ENCODE peak calls at places on chromosomes 12 and 14, in nine cellular contexts. I, V, P, Y, Z, L, A, W and F are unnamed samples.

GRCh38 chr12:100752841-100753240 is 41.7 kb upstream of the ANO4 start:
- DNase-seq in I (no peak), V (no peak), P (no peak), Y (no peak), Z (no peak), L (no peak), A (no peak), W (no peak), F (no peak)

GRCh38 chr12:121610239-121611149 is 15.8 kb upstream of the ORAI1 start:
- DNase-seq in I (no peak), V (no peak), P (peak), Y (no peak), Z (no peak), L (no peak), A (no peak), W (no peak), F (no peak)

GRCh38 chr12:33588082-33588712 is 148.6 kb upstream of the SYT10 start:
- DNase-seq in I (no peak), V (no peak), P (peak), Y (no peak), Z (peak), L (no peak), A (no peak), W (no peak), F (peak)

GRCh38 chr14:82394916-82395315 is 861.3 kb upstream of the SEL1L start:
- DNase-seq in I (no peak), V (no peak), P (no peak), Y (no peak), Z (no peak), L (no peak), A (no peak), W (no peak), F (no peak)

GRCh38 chr14:89141862-89142261 is 275.2 kb downstream of the FOXN3 start:
- DNase-seq in I (no peak), V (no peak), P (no peak), Y (no peak), Z (no peak), L (no peak), A (no peak), W (no peak), F (no peak)

GRCh38 chr12:2489266-2489665 is 305.5 kb upstream of the FKBP4 start:
- DNase-seq in I (no peak), V (no peak), P (no peak), Y (no peak), Z (no peak), L (no peak), A (no peak), W (no peak), F (no peak)

GRCh38 chr12:13365782-13366366 is 169.3 kb downstream of the EMP1 start:
- DNase-seq in I (no peak), V (no peak), P (peak), Y (no peak), Z (no peak), L (no peak), A (no peak), W (no peak), F (no peak)

GRCh38 chr12:7068994-7069346 is 8.5 kb downstream of the C1S start:
- DNase-seq in I (no peak), V (no peak), P (no peak), Y (no peak), Z (no peak), L (no peak), A (no peak), W (no peak), F (peak)

GRCh38 chr14:93231129-93231979 is 24.3 kb downstream of the UBR7 start:
- DNase-seq in I (no peak), V (no peak), P (no peak), Y (no peak), Z (peak), L (no peak), A (no peak), W (no peak), F (no peak)

GRCh38 chr14:59061292-59061691 is 127.2 kb upstream of the DAAM1 start:
- DNase-seq in I (no peak), V (no peak), P (no peak), Y (no peak), Z (no peak), L (no peak), A (no peak), W (no peak), F (no peak)

GRCh38 chr12:121968880-121969279 is 50.5 kb downstream of the CFAP251 start:
- DNase-seq in I (no peak), V (no peak), P (peak), Y (no peak), Z (no peak), L (no peak), A (no peak), W (peak), F (no peak)

GRCh38 chr14:21923820-21924219 is 250.2 kb upstream of the OR4E1 start:
- DNase-seq in I (no peak), V (no peak), P (no peak), Y (no peak), Z (no peak), L (no peak), A (no peak), W (no peak), F (no peak)

GRCh38 chr14:36619853-36620252 is 37.4 kb upstream of the NKX2-8 start:
- DNase-seq in I (no peak), V (no peak), P (no peak), Y (no peak), Z (no peak), L (no peak), A (no peak), W (no peak), F (no peak)

GRCh38 chr12:123671876-123672275 is 963 bp downstream of the TCTN2 start:
- DNase-seq in I (no peak), V (no peak), P (no peak), Y (no peak), Z (no peak), L (no peak), A (no peak), W (no peak), F (no peak)

GRCh38 chr14:96038558-96038919 is 623 bp upstream of the C14orf132 start:
- DNase-seq in I (no peak), V (no peak), P (no peak), Y (no peak), Z (no peak), L (no peak), A (peak), W (no peak), F (no peak)

GRCh38 chr14:75960219-75960618 is 21.6 kb downstream of the TGFB3 start:
- DNase-seq in I (no peak), V (no peak), P (no peak), Y (no peak), Z (no peak), L (no peak), A (no peak), W (no peak), F (no peak)

GRCh38 chr12:18158774-18159557 is 69.0 kb upstream of the RERGL start:
- DNase-seq in I (no peak), V (no peak), P (no peak), Y (no peak), Z (peak), L (no peak), A (no peak), W (no peak), F (peak)

GRCh38 chr14:23787436-23787835 is 151.3 kb downstream of the DHRS2 start:
- DNase-seq in I (no peak), V (no peak), P (no peak), Y (no peak), Z (no peak), L (no peak), A (no peak), W (no peak), F (no peak)

GRCh38 chr12:48189331-48190125 is 6.1 kb downstream of the CCDC184 start:
- DNase-seq in I (no peak), V (peak), P (no peak), Y (peak), Z (peak), L (no peak), A (peak), W (peak), F (peak)

GRCh38 chr12:55850893-55851292 is 8.2 kb upstream of the MMP19 start:
- DNase-seq in I (no peak), V (no peak), P (no peak), Y (no peak), Z (no peak), L (no peak), A (no peak), W (no peak), F (no peak)

GRCh38 chr12:125249932-125250331 is 184.7 kb downstream of the AACS start:
- DNase-seq in I (no peak), V (no peak), P (no peak), Y (no peak), Z (no peak), L (no peak), A (no peak), W (no peak), F (no peak)

GRCh38 chr14:58239259-58240210 is 5.1 kb upstream of the PSMA3 start:
- DNase-seq in I (no peak), V (peak), P (peak), Y (no peak), Z (peak), L (peak), A (peak), W (peak), F (peak)

GRCh38 chr12:130482448-130482847 is 144.8 kb downstream of the PIWIL1 start:
- DNase-seq in I (no peak), V (no peak), P (no peak), Y (no peak), Z (peak), L (no peak), A (no peak), W (no peak), F (no peak)

GRCh38 chr12:88897723-88898122 is 317.5 kb upstream of the KITLG start:
- DNase-seq in I (no peak), V (no peak), P (peak), Y (no peak), Z (no peak), L (no peak), A (no peak), W (no peak), F (no peak)

GRCh38 chr14:75578099-75578785 is at the start of gene FLVCR2:
- DNase-seq in I (peak), V (peak), P (peak), Y (peak), Z (peak), L (peak), A (no peak), W (peak), F (peak)

GRCh38 chr14:73785336-73785833 is 66.2 kb upstream of the PTGR2 start:
- DNase-seq in I (no peak), V (no peak), P (peak), Y (no peak), Z (peak), L (peak), A (no peak), W (no peak), F (peak)

GRCh38 chr14:73786942-73787759 is 64.5 kb upstream of the PTGR2 start:
- DNase-seq in I (no peak), V (no peak), P (peak), Y (no peak), Z (peak), L (peak), A (no peak), W (no peak), F (peak)

GRCh38 chr14:73784988-73785313 is 66.7 kb upstream of the PTGR2 start:
- DNase-seq in I (no peak), V (no peak), P (no peak), Y (no peak), Z (no peak), L (no peak), A (no peak), W (no peak), F (no peak)

GRCh38 chr14:73786632-73786941 is 65.0 kb upstream of the PTGR2 start:
- DNase-seq in I (no peak), V (no peak), P (no peak), Y (no peak), Z (peak), L (peak), A (no peak), W (no peak), F (no peak)

DNA sequence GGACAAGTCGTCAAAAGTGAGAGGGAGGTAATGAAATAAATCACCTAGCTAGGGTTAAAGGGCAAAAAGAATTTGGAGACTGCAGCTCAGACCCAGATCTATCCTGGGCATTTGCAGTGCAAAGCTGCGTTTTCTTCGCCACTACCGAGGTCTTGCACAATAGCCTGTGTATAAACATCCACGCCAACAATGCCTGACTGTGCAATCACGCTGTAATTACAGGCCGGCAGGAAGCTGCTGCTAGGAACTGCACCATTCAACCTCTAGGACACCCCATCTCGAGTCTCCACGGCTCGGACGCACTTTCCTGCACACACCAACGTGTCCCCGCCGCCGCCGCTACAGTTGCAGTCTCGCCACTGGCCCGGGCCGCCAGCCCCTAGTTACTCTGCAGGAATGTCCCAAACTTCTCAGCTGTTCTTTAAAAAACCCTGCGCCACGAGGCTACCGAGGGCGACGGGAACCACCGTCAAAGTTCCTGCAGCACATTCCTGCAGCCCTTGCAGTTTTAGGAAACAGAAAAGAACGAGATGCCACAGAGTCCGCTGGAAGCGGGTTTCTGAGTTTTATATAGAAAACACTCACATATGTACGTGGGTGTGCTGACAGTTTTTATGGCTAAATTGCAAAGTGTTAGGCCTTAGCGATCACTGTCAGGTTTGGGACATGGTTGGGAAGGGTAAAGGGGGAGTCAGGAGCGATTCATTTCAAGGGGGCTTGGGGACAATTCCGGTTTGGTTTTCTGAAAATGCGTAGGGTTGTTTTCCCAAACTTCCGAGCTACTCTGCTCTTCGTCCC is 65.6 kb upstream of the PTGR2 start:
- DNase-seq in I (no peak), V (peak), P (peak), Y (no peak), Z (peak), L (peak), A (peak), W (peak), F (peak)
- TF ChIP-seq POLR2A in I (no peak), V (no peak), P (peak), Y (peak), Z (peak), L (peak), A (no peak), W (peak), F (peak)

DNA sequence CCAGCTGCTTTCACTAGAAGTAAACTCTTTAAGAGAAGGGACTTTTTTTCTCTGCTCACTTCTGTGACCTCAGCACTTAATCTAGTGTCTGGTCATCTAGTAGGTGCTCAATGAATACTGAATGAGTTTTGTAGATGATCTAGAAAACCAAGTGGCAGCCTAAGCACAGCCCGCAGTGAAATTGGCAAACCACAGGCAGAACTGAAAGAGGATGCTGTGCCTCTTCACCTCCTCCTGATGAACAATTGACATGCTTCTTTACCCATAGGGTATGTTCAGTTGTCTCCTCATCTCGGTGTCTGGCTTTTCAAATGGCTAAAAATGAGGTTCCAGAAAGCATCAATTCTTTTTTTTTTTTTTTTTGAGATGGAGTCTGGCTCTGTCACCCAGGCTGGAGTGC is 399.5 kb downstream of the RMST start:
- DNase-seq in I (no peak), V (no peak), P (no peak), Y (no peak), Z (no peak), L (no peak), A (no peak), W (no peak), F (no peak)
- TF ChIP-seq POLR2A in I (no peak), V (no peak), P (no peak), Y (no peak), Z (no peak), L (no peak), A (no peak), W (no peak), F (no peak)

DNA sequence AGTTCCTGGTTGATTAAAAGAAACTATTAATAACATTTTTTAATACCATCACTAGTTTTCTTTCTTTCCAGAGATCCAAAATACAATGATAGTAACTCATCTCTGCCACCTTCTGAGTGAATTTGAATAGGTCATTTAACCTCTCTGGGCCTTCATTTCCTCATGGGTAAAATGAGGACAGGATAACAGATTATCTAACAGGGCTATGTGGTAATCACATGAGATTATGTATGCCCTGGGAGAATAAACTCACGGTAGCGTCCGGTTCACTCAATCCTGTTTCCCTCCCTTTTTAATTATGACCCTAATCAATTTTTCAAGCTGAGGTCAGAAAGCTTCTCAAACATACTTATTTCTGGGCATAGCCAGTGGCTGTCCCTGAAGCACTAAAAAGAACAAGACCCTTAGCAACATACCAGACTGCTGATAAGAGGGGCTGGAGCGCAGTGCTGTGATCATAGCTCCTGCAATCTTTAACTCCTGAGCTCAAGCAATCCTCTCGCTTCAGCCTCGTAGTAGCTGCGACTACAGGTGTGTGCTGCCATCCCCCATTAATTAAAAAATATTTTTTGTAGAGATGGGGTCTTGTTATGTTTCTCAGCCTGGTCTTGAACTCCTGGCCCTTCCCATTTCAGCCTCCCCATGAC is 24.2 kb downstream of the ATXN2 start:
- DNase-seq in I (no peak), V (no peak), P (no peak), Y (no peak), Z (no peak), L (no peak), A (no peak), W (no peak), F (no peak)
- TF ChIP-seq POLR2A in I (no peak), V (no peak), P (no peak), Y (no peak), Z (no peak), L (no peak), A (no peak), W (no peak), F (no peak)

GRCh38 chr14:20686386-20687143 is 2.0 kb upstream of the ANG start:
- DNase-seq in I (no peak), V (no peak), P (no peak), Y (no peak), Z (peak), L (no peak), A (no peak), W (no peak), F (no peak)
- TF ChIP-seq POLR2A in I (no peak), V (no peak), P (no peak), Y (no peak), Z (no peak), L (no peak), A (no peak), W (no peak), F (no peak)

DNA sequence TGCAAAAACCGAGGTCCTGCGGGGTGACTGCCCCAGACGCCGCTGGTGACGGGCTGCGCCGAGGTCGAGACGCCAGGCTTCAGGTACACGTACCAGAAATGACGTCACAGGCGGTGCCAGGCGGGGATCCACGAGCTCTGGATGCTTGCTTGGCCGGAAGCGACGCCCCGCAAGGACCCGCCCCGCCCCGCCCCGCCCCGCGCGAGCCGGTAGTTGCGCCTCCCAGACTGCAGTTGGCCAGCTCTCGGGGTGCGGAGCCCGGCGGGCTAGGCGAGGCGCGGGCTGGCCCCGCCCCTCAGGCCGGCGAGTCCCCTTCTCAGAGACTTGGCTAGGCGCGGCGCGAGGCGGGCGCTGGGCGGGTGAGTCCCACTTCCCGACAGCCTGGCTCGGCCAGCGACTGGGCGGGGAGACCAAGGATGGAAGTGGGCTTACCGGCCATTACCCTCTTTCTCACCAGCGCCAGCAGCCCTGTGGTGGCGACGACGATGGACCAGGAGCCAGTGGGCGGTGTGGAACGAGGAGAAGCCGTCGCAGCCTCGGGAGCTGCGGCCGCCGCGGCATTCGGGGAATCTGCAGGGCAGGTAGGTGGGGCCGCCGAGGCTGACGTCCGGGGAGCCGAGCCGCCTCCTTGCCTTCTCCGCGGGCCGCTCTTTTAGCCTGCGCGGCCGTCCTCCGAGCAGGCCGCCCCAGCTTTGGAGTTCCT is at the start of gene FAM177A1:
- DNase-seq in I (peak), V (peak), P (peak), Y (peak), Z (peak), L (peak), A (peak), W (peak), F (peak)
- TF ChIP-seq POLR2A in I (peak), V (no peak), P (peak), Y (peak), Z (peak), L (peak), A (peak), W (peak), F (peak)

GRCh38 chr14:55382483-55382882 is 29.1 kb downstream of the ATG14 start:
- DNase-seq in I (no peak), V (no peak), P (no peak), Y (no peak), Z (no peak), L (no peak), A (no peak), W (no peak), F (peak)
- TF ChIP-seq POLR2A in I (no peak), V (no peak), P (no peak), Y (no peak), Z (no peak), L (no peak), A (no peak), W (no peak), F (no peak)

DNA sequence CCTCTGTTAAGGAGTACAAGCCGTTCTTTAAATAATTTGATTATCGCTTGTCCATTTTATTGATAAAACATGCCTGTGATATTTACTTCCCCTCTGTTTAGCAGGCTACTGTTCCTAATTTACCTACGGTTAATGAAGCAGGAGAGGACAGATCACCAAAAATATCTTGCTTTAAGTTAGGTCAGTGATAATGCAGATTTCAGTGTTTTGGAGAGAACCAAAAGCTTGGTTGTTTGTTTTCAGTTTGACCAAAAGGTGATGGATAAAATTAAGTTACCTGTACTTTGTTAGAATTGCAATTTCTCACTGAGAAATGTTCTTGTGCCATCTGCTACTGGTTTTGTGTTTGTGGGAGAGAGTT is 958 bp downstream of the SPATS2 start:
- DNase-seq in I (no peak), V (no peak), P (no peak), Y (no peak), Z (no peak), L (no peak), A (no peak), W (no peak), F (no peak)
- TF ChIP-seq POLR2A in I (no peak), V (no peak), P (no peak), Y (no peak), Z (no peak), L (no peak), A (no peak), W (no peak), F (no peak)